ENCODE peak calls at places on chromosomes 6 and 20, in five cellular contexts. X is HTR-8/SVneo, A is left ventricle myocardium inferior, K is iris pigment epithelial cell, H is NCI-H1092. G is an unnamed sample.
A peak's percentile ranks its signal among the peaks of the same experiment; 100 is the strongest.

GRCh38 chr6:141551318-141551717 is 581.4 kb upstream of the GJE1 start:
- DNase-seq in X (no peak), A (no peak), K (no peak), H (no peak), G (no peak)

GRCh38 chr20:13165203-13165602 is 55.9 kb upstream of the ISM1 start:
- DNase-seq in X (no peak), A (no peak), K (no peak), H (no peak), G (no peak)

GRCh38 chr6:68443704-68444103 is 191.4 kb upstream of the ADGRB3 start:
- DNase-seq in X (no peak), A (no peak), K (no peak), H (no peak), G (no peak)

GRCh38 chr20:38139156-38139912 is 25.7 kb downstream of the TGM2 start:
- DNase-seq in X (no peak), A (no peak), K (no peak), H (no peak), G (no peak)

GRCh38 chr6:90421656-90422055 is 125.0 kb upstream of the BACH2 start:
- DNase-seq in X (no peak), A (no peak), K (no peak), H (no peak), G (no peak)

GRCh38 chr20:21156266-21156665 is 30.4 kb downstream of the KIZ start:
- DNase-seq in X (peak; percentile 32), A (no peak), K (peak; percentile 87), H (no peak), G (no peak)

GRCh38 chr6:9224539-9224938 is 789.2 kb upstream of the SLC35B3 start:
- DNase-seq in X (no peak), A (no peak), K (peak; percentile 17), H (no peak), G (no peak)

GRCh38 chr20:36385503-36385902 is 79.4 kb downstream of the DLGAP4 start:
- DNase-seq in X (no peak), A (no peak), K (no peak), H (no peak), G (no peak)

GRCh38 chr20:4961746-4962145 is 39.6 kb downstream of the SLC23A2 start:
- DNase-seq in X (peak; percentile 68), A (no peak), K (peak; percentile 96), H (no peak), G (no peak)

GRCh38 chr6:43575105-43575771 is 600 bp downstream of the XPO5 start:
- DNase-seq in X (peak; percentile 49), A (peak; percentile 29), K (peak; percentile 25), H (peak; percentile 15), G (no peak)

GRCh38 chr6:139538366-139538765 is 163.9 kb upstream of the CITED2 start:
- DNase-seq in X (no peak), A (no peak), K (peak; percentile 70), H (no peak), G (no peak)

GRCh38 chr6:53134601-53135235 is 13.9 kb downstream of the GCM1 start:
- DNase-seq in X (no peak), A (no peak), K (peak; percentile 3), H (no peak), G (no peak)

GRCh38 chr20:11207749-11208502 is 534.1 kb upstream of the JAG1 start:
- DNase-seq in X (peak; percentile 25), A (no peak), K (peak; percentile 62), H (no peak), G (no peak)

GRCh38 chr6:11282245-11282644 is 49.8 kb upstream of the NEDD9 start:
- DNase-seq in X (no peak), A (no peak), K (no peak), H (no peak), G (no peak)

GRCh38 chr6:13044390-13044789 is 283.9 kb downstream of the TBC1D7 start:
- DNase-seq in X (no peak), A (no peak), K (peak; percentile 9), H (no peak), G (no peak)

GRCh38 chr6:149061933-149062332 is 255.6 kb upstream of the TAB2 start:
- DNase-seq in X (no peak), A (no peak), K (no peak), H (no peak), G (no peak)

GRCh38 chr6:32973144-32973854 is 4.9 kb downstream of the BRD2 start:
- DNase-seq in X (no peak), A (no peak), K (no peak), H (peak; percentile 60), G (peak; percentile 65)

GRCh38 chr6:79425589-79426311 is 111.5 kb downstream of the LCA5 start:
- DNase-seq in X (no peak), A (no peak), K (no peak), H (no peak), G (no peak)

GRCh38 chr6:133814797-133815196 is 74.1 kb upstream of the TCF21 start:
- DNase-seq in X (no peak), A (no peak), K (peak; percentile 75), H (no peak), G (no peak)

GRCh38 chr6:125871365-125871764 is 80.6 kb downstream of the NCOA7 start:
- DNase-seq in X (no peak), A (no peak), K (peak; percentile 27), H (peak; percentile 15), G (no peak)

GRCh38 chr6:83511901-83512681 is at the start of gene PRSS35:
- DNase-seq in X (peak; percentile 59), A (peak; percentile 45), K (peak; percentile 47), H (no peak), G (no peak)

GRCh38 chr20:62142252-62143117 is 709 bp downstream of the PSMA7 start:
- DNase-seq in X (no peak), A (no peak), K (no peak), H (no peak), G (no peak)

GRCh38 chr6:63448229-63448628 is 124.1 kb upstream of the LOC128125822 start:
- DNase-seq in X (no peak), A (no peak), K (peak; percentile 3), H (no peak), G (no peak)

GRCh38 chr6:2733324-2733723 is 17.4 kb downstream of the MYLK4 start:
- DNase-seq in X (no peak), A (peak; percentile 55), K (no peak), H (no peak), G (peak; percentile 87)

GRCh38 chr6:139027620-139028182 is 844 bp upstream of the ABRACL start:
- DNase-seq in X (peak; percentile 69), A (no peak), K (peak; percentile 46), H (no peak), G (peak; percentile 41)

GRCh38 chr6:140160909-140161308 is 786.5 kb upstream of the CITED2 start:
- DNase-seq in X (no peak), A (no peak), K (no peak), H (no peak), G (no peak)

G was measured in naive B cell.